ENCODE peak calls at places on chromosomes 1 and 21, in ten cellular contexts. H is HFF-Myc, S is WERI-Rb-1, E is nephron progenitor cell, G is Calu3, V is fibroblast of pulmonary artery, J is foreskin fibroblast, B is neural progenitor cell, L is GM06990, K is psoas muscle. Y is an unnamed sample.

GRCh38 chr1:3000671-3001470 is 20.4 kb upstream of the ACTRT2 start:
- DNase-seq in H (no peak), S (no peak), E (no peak), G (no peak), V (no peak), J (no peak), B (no peak), L (no peak), K (no peak), Y (no peak)

GRCh38 chr1:115060501-115060900 is 28.8 kb downstream of the TSPAN2 start:
- DNase-seq in H (no peak), S (no peak), E (no peak), G (no peak), V (no peak), J (no peak), B (no peak), L (no peak), K (no peak), Y (no peak)

GRCh38 chr1:13808729-13809131 is 108.7 kb downstream of the PRDM2 start:
- DNase-seq in H (no peak), S (no peak), E (no peak), G (no peak), V (peak; percentile 55), J (peak; percentile 70), B (peak; percentile 13), L (no peak), K (peak; percentile 86), Y (no peak)

GRCh38 chr1:44855742-44856141 is 12.7 kb upstream of the PTCH2 start:
- DNase-seq in H (no peak), S (no peak), E (no peak), G (no peak), V (no peak), J (no peak), B (no peak), L (no peak), K (no peak), Y (no peak)

GRCh38 chr1:228280106-228280901 is 72.5 kb downstream of the OBSCN start:
- DNase-seq in H (no peak), S (no peak), E (no peak), G (no peak), V (no peak), J (no peak), B (no peak), L (no peak), K (peak; percentile 67), Y (no peak)

GRCh38 chr1:64060611-64061302 is 142.7 kb upstream of the UBE2U start:
- DNase-seq in H (no peak), S (no peak), E (no peak), G (no peak), V (peak; percentile 75), J (no peak), B (no peak), L (no peak), K (no peak), Y (no peak)

GRCh38 chr21:42414928-42415769 is 11.4 kb downstream of the UBASH3A start:
- DNase-seq in H (peak; percentile 27), S (no peak), E (no peak), G (peak; percentile 78), V (peak; percentile 57), J (no peak), B (no peak), L (peak; percentile 80), K (no peak), Y (no peak)

GRCh38 chr1:61192666-61193325 is 110.4 kb downstream of the NFIA start:
- DNase-seq in H (no peak), S (no peak), E (no peak), G (no peak), V (peak; percentile 43), J (no peak), B (no peak), L (no peak), K (no peak), Y (no peak)

GRCh38 chr1:34213976-34214375 is 37.3 kb downstream of the C1orf94 start:
- DNase-seq in H (no peak), S (no peak), E (no peak), G (no peak), V (no peak), J (no peak), B (peak; percentile 9), L (no peak), K (no peak), Y (no peak)

GRCh38 chr21:39715804-39716397 is 29.1 kb upstream of the IGSF5 start:
- DNase-seq in H (no peak), S (peak; percentile 65), E (peak; percentile 72), G (peak; percentile 60), V (peak; percentile 54), J (peak; percentile 75), B (peak; percentile 72), L (no peak), K (no peak), Y (no peak)

GRCh38 chr1:178310685-178311105 is 186.1 kb downstream of the CLEC20A start:
- DNase-seq in H (peak; percentile 66), S (no peak), E (peak; percentile 21), G (peak; percentile 28), V (peak; percentile 87), J (peak; percentile 80), B (peak; percentile 62), L (no peak), K (no peak), Y (peak; percentile 34)

GRCh38 chr1:196071452-196071851 is 536.8 kb downstream of the KCNT2 start:
- DNase-seq in H (no peak), S (no peak), E (no peak), G (no peak), V (no peak), J (no peak), B (no peak), L (no peak), K (no peak), Y (no peak)

DNA sequence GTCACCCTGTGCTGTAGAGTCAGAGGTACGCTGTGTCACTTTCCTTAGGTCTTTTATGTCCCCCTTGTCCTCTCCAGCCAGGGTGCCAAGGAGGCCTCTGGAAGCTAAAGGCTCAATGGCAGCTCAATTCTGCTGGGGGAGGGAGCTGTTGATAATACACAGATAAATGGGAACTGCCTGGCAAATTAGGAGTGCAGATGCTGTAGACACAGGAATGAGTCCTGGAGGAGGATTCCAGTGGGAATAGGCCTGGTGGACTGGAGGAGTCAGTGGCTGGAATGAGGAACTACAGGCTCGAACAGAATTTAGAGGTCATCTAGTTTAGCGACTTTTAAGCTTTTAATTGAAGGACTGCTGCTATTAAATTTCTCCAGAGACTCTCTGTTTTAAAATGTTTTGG is 9.2 kb upstream of the IL19 start:
- DNase-seq in H (no peak), S (no peak), E (no peak), G (no peak), V (peak; percentile 37), J (no peak), B (peak; percentile 27), L (no peak), K (no peak), Y (no peak)
- TF ChIP-seq CTCF in H (peak; percentile 24), S (peak; percentile 36), E (no peak), G (no peak), V (peak; percentile 47), J (peak; percentile 26), B (peak; percentile 32), L (no peak), K (no peak), Y (peak; percentile 36)

GRCh38 chr1:70899735-70900134 is 147.9 kb downstream of the PTGER3 start:
- DNase-seq in H (no peak), S (no peak), E (no peak), G (no peak), V (no peak), J (no peak), B (no peak), L (no peak), K (no peak), Y (no peak)

GRCh38 chr1:70892140-70892539 is 155.5 kb downstream of the PTGER3 start:
- DNase-seq in H (no peak), S (no peak), E (no peak), G (no peak), V (no peak), J (no peak), B (no peak), L (no peak), K (no peak), Y (no peak)

GRCh38 chr1:70893381-70893780 is 154.2 kb downstream of the PTGER3 start:
- DNase-seq in H (no peak), S (no peak), E (no peak), G (no peak), V (no peak), J (no peak), B (no peak), L (no peak), K (no peak), Y (no peak)

GRCh38 chr1:70895531-70895930 is 152.1 kb downstream of the PTGER3 start:
- DNase-seq in H (no peak), S (no peak), E (no peak), G (no peak), V (no peak), J (no peak), B (no peak), L (no peak), K (no peak), Y (no peak)

GRCh38 chr1:70896224-70896623 is 151.4 kb downstream of the PTGER3 start:
- DNase-seq in H (no peak), S (no peak), E (no peak), G (no peak), V (no peak), J (no peak), B (peak; percentile 9), L (no peak), K (no peak), Y (no peak)
- TF ChIP-seq CTCF in H (no peak), S (no peak), E (peak; percentile 13), G (no peak), V (no peak), J (peak; percentile 17), B (peak; percentile 35), L (no peak), K (no peak), Y (peak; percentile 27)

DNA sequence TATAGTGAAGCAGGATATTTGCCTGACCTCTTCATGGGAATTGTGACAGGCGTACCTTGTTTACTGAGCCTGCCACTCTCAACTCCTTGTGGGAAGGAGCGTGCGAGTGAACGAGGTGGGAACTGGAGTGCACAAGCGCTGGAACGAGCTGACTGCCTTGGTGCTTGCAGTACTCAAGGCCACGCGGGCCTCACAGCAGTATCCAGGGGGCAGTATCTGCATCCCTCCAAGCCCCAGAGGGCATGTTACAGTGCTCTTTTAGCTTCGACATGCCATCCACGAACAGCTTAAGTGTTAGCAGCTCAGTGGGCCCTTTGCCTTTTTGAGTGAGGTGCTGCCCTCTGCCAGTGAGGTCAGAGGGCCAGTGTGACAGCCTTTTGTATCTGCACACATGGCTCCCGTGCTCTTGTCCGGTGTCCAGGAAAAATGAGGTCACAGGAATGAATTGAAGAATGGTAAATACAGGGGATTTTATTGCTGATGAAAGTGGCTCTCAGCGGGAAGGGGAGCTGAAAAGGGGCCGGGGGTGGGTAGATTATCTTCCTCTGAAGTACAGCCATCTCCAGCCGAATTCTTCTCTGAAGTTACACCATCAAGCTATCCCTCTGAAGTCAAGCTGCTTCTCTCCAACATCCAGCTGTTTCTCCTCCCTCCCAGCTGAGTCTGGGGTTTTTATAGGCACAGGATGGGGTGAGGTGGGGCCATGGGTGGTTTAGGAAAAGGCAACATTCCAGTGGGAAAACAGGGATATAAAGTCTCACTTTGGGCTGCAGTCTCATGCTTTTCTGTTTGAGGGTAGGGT is 69.3 kb downstream of the EPB41 start:
- DNase-seq in H (no peak), S (no peak), E (peak; percentile 6), G (no peak), V (no peak), J (no peak), B (peak; percentile 59), L (no peak), K (peak; percentile 55), Y (no peak)
- TF ChIP-seq CTCF in H (no peak), S (peak; percentile 20), E (no peak), G (no peak), V (no peak), J (no peak), B (peak; percentile 40), L (no peak), K (peak; percentile 21), Y (no peak)

GRCh38 chr21:45102391-45102932 is 28.1 kb downstream of the ADARB1 start:
- DNase-seq in H (peak; percentile 39), S (no peak), E (no peak), G (peak; percentile 45), V (peak; percentile 76), J (peak; percentile 64), B (no peak), L (no peak), K (no peak), Y (no peak)
- TF ChIP-seq CTCF in H (peak; percentile 12), S (peak; percentile 46), E (no peak), G (no peak), V (peak; percentile 38), J (peak; percentile 47), B (peak; percentile 13), L (peak; percentile 38), K (peak; percentile 34), Y (peak; percentile 2)

Y was measured in AG04449.